ENCODE peak calls at places on chromosomes 3 and 15, in ten cellular contexts. Q is endothelial cell; O is Calu3; Z is activated CD4-positive, CD25-positive, alpha-beta regulatory T cell; W is activated CD8-positive, alpha-beta memory T cell treated with anti-CD3 and anti-CD28 coated beads for 1 hour; P is fibroblast of the conjunctiva; F is T-helper 17 cell; V is stimulated activated CD8-positive, alpha-beta memory T cell treated with anti-CD3 and anti-CD28 coated beads, Interleukin-15, amount 100 ng/mL, for 4 hours; X is substantia nigra; B is AG08395. S is an unnamed sample.
A peak's percentile ranks its signal among the peaks of the same experiment; 100 is the strongest.

GRCh38 chr15:37096878-37097568 is 3.3 kb downstream of the MEIS2 start:
- DNase-seq in Q (no peak), O (no peak), Z (no peak), W (no peak), P (no peak), F (no peak), V (no peak), X (no peak), B (no peak), S (peak; percentile 32)

GRCh38 chr15:49990835-49991540 is 128.0 kb downstream of the ATP8B4 start:
- DNase-seq in Q (no peak), O (no peak), Z (no peak), W (no peak), P (no peak), F (no peak), V (no peak), X (no peak), B (peak; percentile 36), S (peak; percentile 8)

GRCh38 chr3:141788147-141788546 is 24.9 kb downstream of the GRK7 start:
- DNase-seq in Q (no peak), O (no peak), Z (no peak), W (no peak), P (no peak), F (no peak), V (no peak), X (no peak), B (no peak), S (no peak)

GRCh38 chr3:147458995-147459704 is 50.0 kb downstream of the ZIC1 start:
- DNase-seq in Q (no peak), O (no peak), Z (no peak), W (no peak), P (no peak), F (no peak), V (no peak), X (no peak), B (no peak), S (no peak)

GRCh38 chr3:155065537-155065936 is 14.6 kb upstream of the MME start:
- DNase-seq in Q (no peak), O (no peak), Z (no peak), W (no peak), P (peak; percentile 73), F (no peak), V (no peak), X (no peak), B (peak; percentile 54), S (peak; percentile 19)

GRCh38 chr3:12948891-12949711 is 107.7 kb upstream of the RPL32 start:
- DNase-seq in Q (no peak), O (no peak), Z (no peak), W (no peak), P (no peak), F (no peak), V (no peak), X (peak; percentile 29), B (peak; percentile 86), S (no peak)

GRCh38 chr15:63296195-63296594 is 18.8 kb downstream of the APH1B start:
- DNase-seq in Q (no peak), O (no peak), Z (no peak), W (no peak), P (no peak), F (no peak), V (no peak), X (no peak), B (no peak), S (no peak)

GRCh38 chr3:37072892-37073291 is 79.6 kb downstream of the MLH1 start:
- DNase-seq in Q (no peak), O (peak; percentile 24), Z (no peak), W (no peak), P (peak; percentile 63), F (no peak), V (no peak), X (no peak), B (peak; percentile 50), S (peak; percentile 32)

GRCh38 chr3:12588674-12589054 is 31.8 kb downstream of the MKRN2 start:
- DNase-seq in Q (no peak), O (no peak), Z (no peak), W (no peak), P (no peak), F (no peak), V (no peak), X (no peak), B (no peak), S (no peak)

GRCh38 chr3:149384911-149385321 is 7.5 kb upstream of the TM4SF1 start:
- DNase-seq in Q (no peak), O (peak; percentile 64), Z (no peak), W (no peak), P (peak; percentile 59), F (no peak), V (no peak), X (no peak), B (peak; percentile 84), S (no peak)

GRCh38 chr15:94655249-94655648 is 423.9 kb downstream of the MCTP2 start:
- DNase-seq in Q (no peak), O (no peak), Z (no peak), W (no peak), P (no peak), F (no peak), V (no peak), X (no peak), B (no peak), S (no peak)

GRCh38 chr3:122977645-122978466 is 49.7 kb downstream of the SEMA5B start:
- DNase-seq in Q (no peak), O (peak; percentile 24), Z (no peak), W (no peak), P (peak; percentile 36), F (no peak), V (no peak), X (no peak), B (peak; percentile 38), S (peak; percentile 71)

GRCh38 chr3:89525597-89525996 is 418.2 kb downstream of the EPHA3 start:
- DNase-seq in Q (no peak), O (no peak), Z (no peak), W (no peak), P (no peak), F (no peak), V (no peak), X (no peak), B (no peak), S (no peak)

GRCh38 chr3:38996193-38996592 is 55.6 kb downstream of the SCN11A start:
- DNase-seq in Q (no peak), O (no peak), Z (no peak), W (no peak), P (no peak), F (no peak), V (no peak), X (no peak), B (no peak), S (no peak)

GRCh38 chr3:38690185-38690584 is 40.7 kb upstream of the SCN5A start:
- DNase-seq in Q (no peak), O (no peak), Z (no peak), W (no peak), P (no peak), F (no peak), V (no peak), X (no peak), B (no peak), S (no peak)

GRCh38 chr3:38586546-38587520 is 62.7 kb downstream of the SCN5A start:
- DNase-seq in Q (no peak), O (no peak), Z (no peak), W (no peak), P (no peak), F (no peak), V (no peak), X (no peak), B (no peak), S (no peak)

GRCh38 chr3:179272385-179272784 is 21.5 kb upstream of the KCNMB3 start:
- DNase-seq in Q (peak; percentile 6), O (peak; percentile 48), Z (no peak), W (no peak), P (no peak), F (no peak), V (no peak), X (no peak), B (no peak), S (no peak)

GRCh38 chr3:112395166-112395894 is 62.4 kb downstream of the CD200 start:
- DNase-seq in Q (peak; percentile 27), O (no peak), Z (no peak), W (no peak), P (no peak), F (no peak), V (no peak), X (no peak), B (peak; percentile 17), S (no peak)

GRCh38 chr15:46304320-46304719 is 669.5 kb downstream of the SQOR start:
- DNase-seq in Q (peak; percentile 11), O (no peak), Z (no peak), W (no peak), P (no peak), F (no peak), V (no peak), X (no peak), B (no peak), S (no peak)

GRCh38 chr3:52248165-52248541 is 2.6 kb downstream of the PPM1M start:
- DNase-seq in Q (no peak), O (no peak), Z (no peak), W (no peak), P (no peak), F (no peak), V (no peak), X (no peak), B (no peak), S (no peak)

GRCh38 chr15:89490550-89491315 is 5.7 kb downstream of the RHCG start:
- DNase-seq in Q (no peak), O (no peak), Z (no peak), W (no peak), P (no peak), F (no peak), V (no peak), X (no peak), B (no peak), S (no peak)

GRCh38 chr15:88375234-88375926 is 91.8 kb downstream of the MRPL46 start:
- DNase-seq in Q (no peak), O (no peak), Z (no peak), W (no peak), P (peak; percentile 32), F (no peak), V (no peak), X (no peak), B (peak; percentile 66), S (peak; percentile 72)

GRCh38 chr3:73558399-73559075 is 66.2 kb downstream of the PDZRN3 start:
- DNase-seq in Q (no peak), O (no peak), Z (no peak), W (no peak), P (peak; percentile 76), F (no peak), V (no peak), X (no peak), B (no peak), S (peak; percentile 12)

GRCh38 chr3:63934484-63934883 is 22.3 kb upstream of the SCAANT1 start:
- DNase-seq in Q (no peak), O (no peak), Z (no peak), W (no peak), P (no peak), F (no peak), V (no peak), X (no peak), B (no peak), S (no peak)

GRCh38 chr3:149134560-149134959 is 5.1 kb downstream of the HPS3 start:
- DNase-seq in Q (no peak), O (no peak), Z (no peak), W (no peak), P (no peak), F (no peak), V (no peak), X (no peak), B (no peak), S (peak; percentile 28)

GRCh38 chr15:101669744-101670143 is 17.6 kb upstream of the TM2D3 start:
- DNase-seq in Q (no peak), O (no peak), Z (no peak), W (no peak), P (no peak), F (no peak), V (no peak), X (no peak), B (no peak), S (no peak)

GRCh38 chr3:119073258-119074001 is 38.8 kb upstream of the IGSF11 start:
- DNase-seq in Q (no peak), O (no peak), Z (no peak), W (no peak), P (no peak), F (no peak), V (no peak), X (no peak), B (no peak), S (no peak)

GRCh38 chr3:123202451-123202850 is 708 bp downstream of the SEC22A start:
- DNase-seq in Q (peak; percentile 7), O (peak; percentile 4), Z (no peak), W (no peak), P (no peak), F (no peak), V (no peak), X (no peak), B (peak; percentile 3), S (peak; percentile 14)